ENCODE peak calls at places on chromosomes 12 and 14, in four cellular contexts. M, Z, E and G are unnamed samples.

GRCh38 chr12:92506460-92506859 is 196.3 kb upstream of the PLEKHG7 start:
- DNase-seq in Z (peak), M (no peak), E (no peak), G (no peak)

GRCh38 chr12:19546027-19546426 is 106.7 kb downstream of the AEBP2 start:
- DNase-seq in M (no peak), E (peak), Z (peak), G (no peak)

GRCh38 chr12:77685112-77685511 is 145.6 kb upstream of the NAV3 start:
- DNase-seq in E (peak), Z (peak), M (peak), G (peak)

GRCh38 chr12:64269161-64269560 is 47.1 kb upstream of the KICS2 start:
- DNase-seq in Z (no peak), M (no peak), E (no peak), G (no peak)

GRCh38 chr14:53411110-53411509 is 258.0 kb upstream of the DDHD1 start:
- DNase-seq in E (peak), Z (peak), M (no peak), G (no peak)

GRCh38 chr12:93242154-93242958 is 135.4 kb upstream of the NUDT4 start:
- DNase-seq in Z (no peak), E (no peak), M (no peak), G (no peak)

GRCh38 chr14:53549956-53550355 is 396.8 kb upstream of the DDHD1 start:
- DNase-seq in E (no peak), Z (no peak), M (no peak), G (no peak)

GRCh38 chr12:26704684-26705475 is 128.1 kb downstream of the ITPR2 start:
- DNase-seq in E (peak), M (peak), Z (no peak), G (no peak)

GRCh38 chr14:99716850-99717681 is 33.0 kb downstream of the CYP46A1 start:
- DNase-seq in M (no peak), E (peak), Z (no peak), G (peak)

GRCh38 chr14:22641851-22642250 is 2.3 kb downstream of the OR6J1 start:
- DNase-seq in E (no peak), M (no peak), Z (no peak), G (no peak)

GRCh38 chr12:32298917-32299316 is 100.4 kb upstream of the FGD4 start:
- DNase-seq in E (peak), Z (peak), M (no peak), G (no peak)

GRCh38 chr12:24479131-24479530 is 469.8 kb downstream of the BCAT1 start:
- DNase-seq in E (no peak), Z (no peak), M (peak), G (no peak)

GRCh38 chr12:91778091-91778819 is 367.4 kb downstream of the BTG1 start:
- DNase-seq in M (no peak), E (no peak), Z (no peak), G (no peak)

GRCh38 chr14:81801921-81802320 is 268.3 kb upstream of the SEL1L start:
- DNase-seq in E (no peak), Z (no peak), M (no peak), G (no peak)

GRCh38 chr14:23300687-23301223 is 1.9 kb downstream of the PPP1R3E start:
- DNase-seq in Z (no peak), M (no peak), E (no peak), G (no peak)

GRCh38 chr12:11862794-11863193 is 207.9 kb upstream of the BCL2L14 start:
- DNase-seq in E (peak), Z (peak), M (no peak), G (no peak)

GRCh38 chr12:110733857-110734373 is 8.8 kb downstream of the PPP1CC start:
- DNase-seq in M (no peak), E (no peak), Z (no peak), G (no peak)

GRCh38 chr14:63717704-63718103 is 10.2 kb downstream of the SGPP1 start:
- DNase-seq in E (no peak), Z (peak), M (no peak), G (no peak)

GRCh38 chr14:24130717-24131548 is 474 bp downstream of the FITM1 start:
- DNase-seq in E (no peak), M (no peak), Z (no peak), G (no peak)

GRCh38 chr14:96103075-96103474 is 63.9 kb downstream of the C14orf132 start:
- DNase-seq in E (no peak), M (no peak), Z (no peak), G (no peak)

GRCh38 chr12:6140646-6141045 is 16.2 kb upstream of the VWF start:
- DNase-seq in E (no peak), M (no peak), Z (no peak), G (no peak)

GRCh38 chr14:20683125-20683895 is 1.1 kb upstream of the RNASE4 start:
- DNase-seq in E (peak), M (peak), Z (peak), G (peak)

GRCh38 chr12:43965899-43966298 is 130.0 kb downstream of the TMEM117 start:
- DNase-seq in M (no peak), Z (no peak), E (no peak), G (no peak)

GRCh38 chr12:123273166-123273565 is 1.5 kb upstream of the CDK2AP1 start:
- DNase-seq in E (no peak), Z (no peak), M (no peak), G (no peak)

GRCh38 chr12:126582231-126582630 is 1517.0 kb downstream of the AACS start:
- DNase-seq in Z (no peak), M (peak), E (no peak), G (no peak)

GRCh38 chr12:6822461-6823135 is 977 bp downstream of the GPR162 start:
- DNase-seq in Z (no peak), M (no peak), E (no peak), G (no peak)

GRCh38 chr12:33828326-33828725 is 194.0 kb upstream of the ALG10 start:
- DNase-seq in Z (no peak), E (no peak), M (no peak), G (no peak)

GRCh38 chr14:50560929-50561280 is 960 bp downstream of the ATL1 start:
- DNase-seq in M (no peak), Z (peak), E (peak), G (peak)

GRCh38 chr12:1907652-1908611 is 10.5 kb downstream of the CACNA2D4 start:
- DNase-seq in Z (no peak), E (peak), M (no peak), G (peak)